ENCODE peak calls at places on chromosomes 2 and 18, in eight cellular contexts. W is sigmoid colon, D is A549, U is H1, I is ovary, X is stomach, V is transverse colon, C is upper lobe of left lung. J is an unnamed sample.

GRCh38 chr2:175432021-175432420 is 250.5 kb upstream of the ATP5MC3 start:
- DNase-seq in I (no peak), U (no peak), W (no peak), V (no peak), X (no peak), C (no peak), D (no peak), J (no peak)

GRCh38 chr2:118845843-118846666 is 1.4 kb downstream of the EN1 start:
- DNase-seq in C (no peak), V (no peak), X (no peak), W (no peak), I (no peak), U (no peak), D (no peak), J (no peak)

GRCh38 chr2:86012017-86012712 is 93.5 kb downstream of the POLR1A start:
- DNase-seq in D (no peak), C (peak; percentile 19), I (no peak), V (no peak), W (no peak), X (no peak), U (no peak), J (no peak)

GRCh38 chr2:186783254-186783653 is 65.7 kb downstream of the ZSWIM2 start:
- DNase-seq in C (no peak), V (no peak), I (no peak), W (no peak), X (no peak), U (no peak), D (no peak), J (no peak)

GRCh38 chr2:228654707-228655106 is 473.2 kb upstream of the SPHKAP start:
- DNase-seq in C (no peak), U (no peak), W (no peak), I (no peak), X (no peak), V (no peak), D (no peak), J (no peak)

GRCh38 chr18:61637319-61637718 is 255.5 kb downstream of the RNF152 start:
- DNase-seq in X (peak; percentile 83), I (no peak), C (no peak), U (no peak), W (no peak), V (peak; percentile 66), D (no peak), J (no peak)

GRCh38 chr2:170467568-170468422 is 247.3 kb upstream of the SP5 start:
- DNase-seq in V (no peak), X (no peak), W (no peak), I (no peak), C (no peak), U (no peak), D (no peak), J (no peak)

GRCh38 chr2:235050992-235051351 is 99.2 kb downstream of the SH3BP4 start:
- DNase-seq in X (peak; percentile 96), I (peak; percentile 56), W (peak; percentile 95), U (no peak), D (peak; percentile 42), C (peak; percentile 91), V (peak; percentile 87), J (peak; percentile 82)

GRCh38 chr2:237345891-237346640 is 67.9 kb downstream of the COL6A3 start:
- DNase-seq in C (no peak), D (no peak), X (no peak), W (no peak), I (no peak), V (no peak), U (no peak), J (no peak)

GRCh38 chr2:10933700-10934225 is 22.0 kb downstream of the KCNF1 start:
- DNase-seq in I (no peak), W (no peak), C (no peak), V (no peak), U (no peak), D (no peak), X (no peak), J (no peak)

GRCh38 chr2:105598404-105598803 is 146.3 kb upstream of the NCK2 start:
- DNase-seq in I (no peak), U (no peak), X (no peak), W (no peak), D (no peak), C (no peak), V (no peak), J (no peak)

GRCh38 chr2:204545861-204546773 is 842 bp downstream of the PARD3B start:
- DNase-seq in U (no peak), D (no peak), C (peak; percentile 36), I (no peak), V (peak; percentile 59), X (peak; percentile 48), W (peak; percentile 68), J (no peak)

GRCh38 chr2:147844691-147845607 is at the start of gene ACVR2A:
- DNase-seq in C (peak; percentile 30), W (peak; percentile 69), V (peak; percentile 44), U (no peak), X (peak; percentile 51), I (peak; percentile 23), D (peak; percentile 18), J (peak; percentile 21)

GRCh38 chr18:12308386-12309100 is 502 bp downstream of the TUBB6 start:
- DNase-seq in V (peak; percentile 75), C (peak; percentile 69), D (peak; percentile 75), U (no peak), W (peak; percentile 95), X (peak; percentile 70), I (peak; percentile 93), J (peak; percentile 69)

GRCh38 chr2:160252278-160252887 is 52.3 kb upstream of the ITGB6 start:
- DNase-seq in U (no peak), D (peak; percentile 62), C (no peak), V (no peak), W (no peak), I (no peak), X (no peak), J (no peak)

GRCh38 chr2:98775146-98775988 is 44.4 kb upstream of the MGAT4A start:
- DNase-seq in C (no peak), U (no peak), D (no peak), X (peak; percentile 42), W (no peak), V (no peak), I (no peak), J (no peak)

GRCh38 chr2:197453914-197454398 is 604 bp downstream of the COQ10B start:
- DNase-seq in V (peak; percentile 77), U (peak; percentile 25), I (peak; percentile 82), X (peak; percentile 70), C (peak; percentile 82), W (peak; percentile 93), D (no peak), J (no peak)

GRCh38 chr2:197454923-197455322 is 1.6 kb downstream of the COQ10B start:
- DNase-seq in X (no peak), U (no peak), V (no peak), C (no peak), I (no peak), W (no peak), D (no peak), J (no peak)

GRCh38 chr2:197452754-197453122 is 614 bp upstream of the COQ10B start:
- DNase-seq in C (no peak), U (no peak), V (no peak), D (no peak), I (no peak), W (no peak), X (no peak), J (no peak)

GRCh38 chr2:197453123-197453913 is at the start of gene COQ10B:
- DNase-seq in W (peak; percentile 100), C (peak; percentile 100), D (peak; percentile 100), I (peak; percentile 99), V (peak; percentile 99), X (peak; percentile 99), U (peak; percentile 99), J (peak; percentile 98)

GRCh38 chr2:197455428-197455827 is 2.1 kb downstream of the COQ10B start:
- DNase-seq in D (no peak), C (no peak), W (no peak), U (no peak), X (no peak), I (no peak), V (no peak), J (no peak)
- H3K4me3 ChIP-seq in D (no peak overlapping the region), C (no peak overlapping the region), W (no peak overlapping the region), U (no peak overlapping the region), X (no peak overlapping the region), I (no peak overlapping the region), V (no peak overlapping the region), J (no peak overlapping the region)

DNA sequence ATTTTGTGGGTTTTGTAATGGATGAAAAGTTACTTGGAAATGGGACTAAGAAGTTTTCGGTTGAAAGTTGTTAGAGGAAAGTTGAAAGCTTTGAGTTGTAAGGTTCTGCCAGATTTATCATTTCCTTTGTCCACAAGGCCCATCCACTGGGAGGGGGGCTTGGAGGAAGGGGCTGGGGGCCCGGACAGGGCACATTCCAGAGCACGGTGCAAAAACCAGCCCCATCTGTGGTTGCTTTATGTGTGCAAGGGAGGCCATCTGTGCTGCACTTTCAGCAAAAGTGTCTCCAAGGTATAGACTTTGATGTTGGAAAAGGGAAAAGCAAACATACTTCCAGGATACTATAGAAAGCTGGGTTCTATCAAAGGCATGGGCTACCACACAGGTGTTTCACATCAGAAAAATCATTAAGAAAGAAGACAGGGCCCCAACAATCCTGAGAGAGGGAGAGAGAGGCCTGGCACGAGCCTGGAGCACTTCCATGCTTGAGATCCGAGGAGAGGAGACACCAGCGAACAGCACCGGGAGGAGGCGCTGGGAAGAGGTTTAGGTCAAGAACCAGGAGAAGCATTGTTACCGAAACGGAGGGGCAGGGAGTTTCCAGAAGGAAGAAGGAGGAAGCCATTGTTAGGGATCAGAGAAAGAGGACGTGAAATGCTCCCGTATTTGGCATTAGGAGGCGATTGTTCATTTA is 244.6 kb downstream of the KLHL29 start:
- DNase-seq in C (no peak), V (no peak), W (no peak), I (no peak), X (no peak), D (no peak), U (no peak), J (no peak)
- TF ChIP-seq EP300 in C (no peak), V (no peak), W (no peak), I (no peak), X (no peak), D (no peak), U (no peak), J (no peak)

GRCh38 chr18:31723998-31724711 is 36.5 kb downstream of the SLC25A52 start:
- DNase-seq in X (peak; percentile 57), W (peak; percentile 65), I (peak; percentile 27), U (no peak), D (no peak), V (peak; percentile 10), C (no peak), J (no peak)
- H3K4me3 ChIP-seq in X (peak overlapping the region; percentile 72), W (peak overlapping the region; percentile 64), I (peak overlapping the region; percentile 38), U (no peak overlapping the region), D (no peak overlapping the region), V (peak overlapping the region; percentile 45), C (peak overlapping the region; percentile 51), J (peak overlapping the region; percentile 60)

GRCh38 chr2:193929131-193929530 is 1727.9 kb upstream of the SLC39A10 start:
- DNase-seq in X (no peak), V (no peak), D (no peak), I (no peak), W (no peak), C (no peak), U (no peak), J (no peak)

GRCh38 chr2:193935114-193935513 is 1721.9 kb upstream of the SLC39A10 start:
- DNase-seq in D (no peak), C (no peak), W (no peak), U (no peak), I (no peak), V (no peak), X (no peak), J (no peak)
- TF ChIP-seq EP300 in D (no peak), C (no peak), W (no peak), U (no peak), I (no peak), V (no peak), X (no peak), J (no peak)

J was measured in tibial nerve.